ENCODE peak calls at places on chromosomes 11 and 22, in four cellular contexts. One of them, this sample, is unnamed.

GRCh38 chr11:47572715-47573255 is 6.0 kb downstream of the KBTBD4 start:
- DNase-seq in Peyer's patch: no peak
- DNase-seq in brain pericyte: peak
- DNase-seq in gastrocnemius medialis: no peak
- DNase-seq in this sample: no peak

GRCh38 chr22:37568448-37569008 is 8.2 kb downstream of the CDC42EP1 start:
- DNase-seq in Peyer's patch: no peak
- DNase-seq in brain pericyte: no peak
- DNase-seq in gastrocnemius medialis: no peak
- DNase-seq in this sample: no peak

GRCh38 chr11:75626692-75627536 is 41.9 kb downstream of the MAP6 start:
- DNase-seq in gastrocnemius medialis: no peak
- DNase-seq in Peyer's patch: no peak
- DNase-seq in brain pericyte: no peak
- DNase-seq in this sample: no peak

GRCh38 chr11:59267196-59267595 is 54.5 kb upstream of the MPEG1 start:
- DNase-seq in Peyer's patch: no peak
- DNase-seq in gastrocnemius medialis: no peak
- DNase-seq in brain pericyte: no peak
- DNase-seq in this sample: no peak

GRCh38 chr11:28086569-28086968 is 21.4 kb downstream of the KIF18A start:
- DNase-seq in gastrocnemius medialis: no peak
- DNase-seq in Peyer's patch: no peak
- DNase-seq in brain pericyte: no peak
- DNase-seq in this sample: no peak

GRCh38 chr11:118353084-118353710 is 6.2 kb upstream of the UBE4A start:
- DNase-seq in brain pericyte: no peak
- DNase-seq in gastrocnemius medialis: no peak
- DNase-seq in Peyer's patch: no peak
- DNase-seq in this sample: no peak

GRCh38 chr22:38080847-38081635 is 2.9 kb downstream of the SLC16A8 start:
- DNase-seq in Peyer's patch: peak
- DNase-seq in brain pericyte: no peak
- DNase-seq in gastrocnemius medialis: no peak
- DNase-seq in this sample: peak

GRCh38 chr11:440065-441042 is 1.5 kb downstream of the ANO9 start:
- DNase-seq in brain pericyte: no peak
- DNase-seq in gastrocnemius medialis: no peak
- DNase-seq in Peyer's patch: peak
- DNase-seq in this sample: peak

GRCh38 chr11:8082391-8083087 is 1.5 kb downstream of the TUB start:
- DNase-seq in Peyer's patch: no peak
- DNase-seq in gastrocnemius medialis: no peak
- DNase-seq in brain pericyte: no peak
- DNase-seq in this sample: no peak

GRCh38 chr11:2442554-2442953 is 1.8 kb downstream of the TRPM5 start:
- DNase-seq in gastrocnemius medialis: no peak
- DNase-seq in brain pericyte: no peak
- DNase-seq in Peyer's patch: no peak
- DNase-seq in this sample: no peak

GRCh38 chr22:49583886-49584505 is 243.7 kb downstream of the BRD1 start:
- DNase-seq in gastrocnemius medialis: no peak
- DNase-seq in Peyer's patch: peak
- DNase-seq in brain pericyte: no peak
- DNase-seq in this sample: peak

GRCh38 chr11:101129203-101129943 is at the start of gene PGR:
- DNase-seq in gastrocnemius medialis: no peak
- DNase-seq in Peyer's patch: peak
- DNase-seq in brain pericyte: no peak
- DNase-seq in this sample: peak

GRCh38 chr11:74417860-74418508 is 19.8 kb upstream of the PGM2L1 start:
- DNase-seq in Peyer's patch: no peak
- DNase-seq in gastrocnemius medialis: no peak
- DNase-seq in brain pericyte: no peak
- DNase-seq in this sample: no peak

This sample was measured in transverse colon.